ENCODE peak calls at places on chromosome 17, in six cellular contexts. N is pancreas, G is mesendoderm, K is GM23248, T is prostate gland, P is psoas muscle. L is an unnamed sample.
A peak's percentile ranks its signal among the peaks of the same experiment; 100 is the strongest.

GRCh38 chr17:17732892-17733670 is 51.8 kb downstream of the RAI1 start:
- DNase-seq in N (no peak), T (peak; percentile 67), G (no peak), P (no peak), K (peak; percentile 85), L (no peak)

GRCh38 chr17:77253611-77254051 is 112.9 kb downstream of the SEC14L1 start:
- DNase-seq in K (no peak), P (no peak), T (no peak), G (no peak), N (no peak), L (peak; percentile 14)

GRCh38 chr17:51091635-51092034 is 29.0 kb downstream of the SPAG9 start:
- DNase-seq in P (no peak), T (no peak), K (no peak), N (no peak), G (no peak), L (no peak)

GRCh38 chr17:60971515-60972369 is 294.1 kb downstream of the BCAS3 start:
- DNase-seq in P (no peak), G (peak; percentile 56), N (no peak), T (peak; percentile 9), K (peak; percentile 74), L (peak; percentile 38)

GRCh38 chr17:1532836-1533602 is 16.6 kb upstream of the INPP5K start:
- DNase-seq in K (peak; percentile 47), G (peak; percentile 68), P (no peak), N (no peak), T (no peak), L (no peak)

GRCh38 chr17:18324140-18325049 is 9.3 kb downstream of the SMCR8 start:
- DNase-seq in N (no peak), G (peak; percentile 51), K (no peak), T (no peak), P (no peak), L (peak; percentile 73)

GRCh38 chr17:57366177-57366557 is 109.8 kb downstream of the MSI2 start:
- DNase-seq in K (no peak), G (no peak), N (no peak), T (no peak), P (no peak), L (no peak)

GRCh38 chr17:49575524-49576120 is at the start of gene NXPH3:
- DNase-seq in N (no peak), P (peak; percentile 75), G (peak; percentile 80), T (peak; percentile 54), K (peak; percentile 77), L (peak; percentile 89)

GRCh38 chr17:65485388-65486299 is 75.8 kb downstream of the AXIN2 start:
- DNase-seq in K (peak; percentile 66), P (no peak), N (no peak), G (no peak), T (no peak), L (peak; percentile 90)

GRCh38 chr17:68290955-68291835 is at the start of the genes ARSG and SLC16A6:
- DNase-seq in T (peak; percentile 7), N (peak; percentile 13), G (peak; percentile 85), K (peak; percentile 72), P (peak; percentile 75), L (peak; percentile 82)

GRCh38 chr17:41377546-41377945 is 4.6 kb downstream of the KRT34 start:
- DNase-seq in P (no peak), K (peak; percentile 16), T (no peak), N (no peak), G (no peak), L (no peak)

GRCh38 chr17:58032691-58033415 is 25.8 kb upstream of the SRSF1 start:
- DNase-seq in T (no peak), K (no peak), G (peak; percentile 87), P (no peak), N (no peak), L (no peak)

GRCh38 chr17:61159415-61159814 is 240.2 kb upstream of the TBX2 start:
- DNase-seq in G (peak; percentile 53), P (no peak), T (no peak), N (no peak), K (peak; percentile 16), L (no peak)

GRCh38 chr17:76714822-76715461 is 4.2 kb upstream of the MXRA7 start:
- DNase-seq in G (peak; percentile 48), T (peak; percentile 44), K (peak; percentile 64), N (peak; percentile 49), P (peak; percentile 70), L (peak; percentile 69)

GRCh38 chr17:40548982-40549680 is 16.1 kb downstream of the CCR7 start:
- DNase-seq in G (no peak), N (no peak), P (no peak), T (no peak), K (peak; percentile 60), L (no peak)

GRCh38 chr17:78343099-78343432 is 16.8 kb downstream of the SOCS3 start:
- DNase-seq in T (no peak), P (peak; percentile 83), K (peak; percentile 99), N (peak; percentile 45), G (peak; percentile 85), L (peak; percentile 91)

GRCh38 chr17:37048806-37049205 is 100.1 kb downstream of the AATF start:
- DNase-seq in K (no peak), N (no peak), G (no peak), P (no peak), T (no peak), L (no peak)
- H3K27ac ChIP-seq in K (no peak overlapping the region), N (no peak overlapping the region), G (no peak overlapping the region), P (no peak overlapping the region), T (no peak overlapping the region), L (no peak overlapping the region)

DNA sequence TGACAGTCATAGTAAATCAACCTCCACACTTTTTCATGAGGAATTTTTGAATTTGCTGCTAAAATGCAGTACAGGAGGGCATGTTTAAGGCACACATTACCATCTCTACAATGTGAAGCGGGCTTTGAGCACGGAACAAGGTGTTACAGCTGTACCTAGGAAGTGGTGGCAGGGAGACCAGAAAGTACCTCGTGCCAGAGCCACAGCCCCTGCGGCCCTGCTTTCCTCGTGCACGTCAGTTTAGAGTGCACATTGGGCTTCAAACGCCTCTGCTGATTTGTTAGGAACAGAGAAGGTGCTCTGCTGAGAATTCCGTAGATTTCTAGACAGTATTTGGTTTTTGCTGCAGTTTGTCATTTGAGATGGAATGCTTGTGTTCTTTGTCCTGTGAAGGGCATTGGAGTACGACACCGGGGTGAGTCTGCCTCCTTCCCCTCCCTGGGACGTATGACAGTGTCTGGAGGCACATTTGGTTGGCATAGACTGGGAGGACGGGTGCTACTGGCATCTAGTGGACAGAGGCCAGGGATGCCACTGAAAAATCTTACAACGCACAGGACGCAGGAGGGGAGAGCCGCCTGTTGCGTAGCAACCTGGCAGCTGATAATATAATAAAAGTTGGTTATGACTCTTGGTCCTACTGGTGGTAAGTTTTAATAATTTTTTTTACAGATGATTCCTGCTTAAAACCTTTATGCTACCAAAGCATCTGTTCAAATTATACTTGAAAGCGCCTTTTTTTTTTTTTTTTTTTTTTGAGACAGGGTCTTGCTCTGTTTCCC is 9.1 kb downstream of the FOXK2 start:
- DNase-seq in N (peak; percentile 38), T (peak; percentile 86), K (peak; percentile 83), G (no peak), P (peak; percentile 69), L (peak; percentile 79)
- H3K4me1 ChIP-seq in N (peaks cover 15% of the 10 kb centered on the region), T (peaks cover 4% of the 10 kb centered on the region), K (peaks cover 34% of the 10 kb centered on the region), G (no peaks in the 10 kb centered on the region), P (peaks cover 80% of the 10 kb centered on the region), L (peaks cover 19% of the 10 kb centered on the region)

DNA sequence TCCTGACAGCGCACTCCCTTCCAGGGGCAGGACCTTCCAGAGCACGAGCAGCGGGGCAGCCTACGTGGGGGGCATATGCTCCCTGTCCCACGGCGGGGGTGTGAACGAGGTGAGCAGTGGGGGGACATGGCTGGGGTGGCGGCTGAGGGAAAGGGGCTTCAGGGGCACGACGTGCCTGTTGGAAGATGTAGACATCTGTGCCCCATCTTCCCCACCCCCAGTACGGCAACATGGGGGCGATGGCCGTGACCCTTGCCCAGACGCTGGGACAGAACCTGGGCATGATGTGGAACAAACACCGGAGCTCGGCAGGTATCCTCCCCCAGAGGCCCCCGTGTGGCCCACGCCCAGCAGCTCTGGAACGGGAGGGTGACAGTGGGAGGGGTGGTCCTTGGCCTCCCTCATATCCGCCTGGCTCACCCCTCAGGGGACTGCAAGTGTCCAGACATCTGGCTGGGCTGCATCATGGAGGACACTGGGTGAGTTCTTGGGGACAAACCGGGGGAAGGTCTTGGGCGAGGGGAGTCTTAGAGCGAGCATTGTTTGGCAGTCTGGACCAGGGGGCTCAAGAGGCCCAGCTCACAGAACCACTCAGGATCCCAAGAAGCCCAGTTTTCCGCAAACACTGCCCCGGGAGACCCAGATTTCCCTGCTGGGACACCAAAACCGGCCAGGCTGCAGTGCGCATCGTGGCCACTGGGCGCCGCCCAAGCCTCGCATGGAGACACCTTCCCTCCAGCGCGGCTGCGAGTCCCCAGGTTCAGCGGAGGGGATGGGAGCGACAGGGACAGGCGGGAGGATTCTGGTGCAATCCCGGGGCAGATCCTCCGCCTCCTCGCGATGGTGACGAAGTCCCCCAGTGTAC is 15.7 kb downstream of the ADAM11 start:
- DNase-seq in N (peak; percentile 79), T (peak; percentile 83), P (peak; percentile 88), K (peak; percentile 92), G (peak; percentile 92), L (peak; percentile 87)
- H3K27ac ChIP-seq in N (no peak overlapping the region), T (peak overlapping the region; percentile 77), P (no peak overlapping the region), K (no peak overlapping the region), G (no peak overlapping the region), L (no peak overlapping the region)

DNA sequence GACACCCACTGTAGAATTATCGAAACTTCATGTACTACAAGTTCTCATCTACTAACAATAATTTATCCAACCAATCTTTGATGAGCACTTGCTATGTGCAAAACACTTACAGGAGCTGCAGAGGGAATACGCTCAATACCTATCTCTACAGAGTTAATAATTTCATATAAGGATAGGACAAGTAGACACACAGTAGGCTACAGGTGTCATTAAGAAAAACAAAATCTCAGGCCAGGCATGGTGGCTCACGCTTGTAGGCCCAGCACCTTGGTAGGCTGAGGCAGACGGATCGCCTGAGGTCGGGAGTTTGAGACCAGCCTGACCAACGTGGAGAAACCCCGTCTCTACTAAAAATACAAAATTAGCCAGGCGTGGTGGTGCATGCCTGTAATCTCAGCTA is 91.3 kb upstream of the PLEKHM1 start:
- DNase-seq in K (no peak), N (no peak), P (no peak), T (no peak), G (no peak), L (no peak)
- H3K4me1 ChIP-seq in K (peaks cover 4% of the 10 kb centered on the region), N (peaks cover 5% of the 10 kb centered on the region), P (peaks cover 47% of the 10 kb centered on the region), T (no peaks in the 10 kb centered on the region), G (peaks cover 8% of the 10 kb centered on the region), L (no peaks in the 10 kb centered on the region)

DNA sequence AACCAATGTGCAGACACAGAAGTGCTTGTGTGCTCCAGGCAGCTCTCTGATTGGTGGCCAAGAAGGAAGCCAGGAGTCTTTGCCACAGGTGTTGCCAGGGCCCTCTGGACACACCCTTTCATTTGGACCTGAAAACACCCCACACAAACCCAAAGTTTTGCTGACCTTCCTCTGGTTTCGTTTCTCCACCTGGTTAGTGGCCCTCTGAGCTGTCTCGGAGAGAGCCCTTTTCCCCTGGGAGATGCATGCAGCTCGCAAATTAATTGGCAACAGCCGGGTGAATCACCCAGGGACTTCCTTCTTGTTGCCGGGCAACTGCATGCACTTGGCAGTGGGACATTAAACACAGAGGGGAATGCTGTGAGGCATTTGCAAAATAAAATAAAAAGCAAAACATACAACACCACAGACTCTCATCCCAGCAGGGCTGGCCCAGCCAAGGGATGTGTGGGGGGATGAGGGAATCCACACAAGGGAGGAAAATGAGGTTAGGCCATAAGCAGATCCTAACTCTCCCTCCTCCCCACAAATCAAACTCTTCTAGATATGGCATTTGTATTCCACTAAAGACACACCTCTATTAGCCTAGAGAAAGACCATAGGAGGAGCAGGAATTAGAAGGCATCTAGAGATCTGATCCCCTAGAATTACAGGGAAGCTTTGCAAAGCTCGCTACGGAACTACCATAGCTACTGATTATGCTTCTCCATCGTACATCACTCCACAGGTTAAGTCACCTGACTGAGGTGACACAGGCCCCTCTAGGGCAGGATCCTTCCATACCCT is 286.7 kb downstream of the SOX9 start:
- DNase-seq in G (peak; percentile 80), T (peak; percentile 88), K (peak; percentile 100), N (peak; percentile 75), P (no peak), L (peak; percentile 60)
- H3K27ac ChIP-seq in G (no peak overlapping the region), T (peak overlapping the region; percentile 63), K (peak overlapping the region; percentile 68), N (peak overlapping the region; percentile 30), P (no peak overlapping the region), L (no peak overlapping the region)